ENCODE peak calls at places on chromosomes 2 and 18, in four cellular contexts. D, Z, C and B are unnamed samples.
A peak's percentile ranks its signal among the peaks of the same experiment; 100 is the strongest.

GRCh38 chr2:33081691-33082090 is 134.9 kb downstream of the LTBP1 start:
- DNase-seq in D (no peak), Z (no peak), C (no peak), B (no peak)

GRCh38 chr2:99626158-99626557 is 136.3 kb upstream of the REV1 start:
- DNase-seq in D (no peak), Z (no peak), C (no peak), B (no peak)

GRCh38 chr18:23992119-23992940 is 22.2 kb upstream of the TTC39C start:
- DNase-seq in D (peak; percentile 87), Z (no peak), C (peak; percentile 41), B (no peak)

GRCh38 chr2:64888591-64889309 is 100.4 kb upstream of the SLC1A4 start:
- DNase-seq in D (no peak), Z (peak; percentile 70), C (no peak), B (peak; percentile 61)

GRCh38 chr2:3491716-3492474 is 27.4 kb downstream of the ADI1 start:
- DNase-seq in D (no peak), Z (no peak), C (no peak), B (no peak)

GRCh38 chr2:55843096-55843991 is 80.2 kb downstream of the EFEMP1 start:
- DNase-seq in D (no peak), Z (peak; percentile 96), C (no peak), B (peak; percentile 99)

GRCh38 chr2:28082131-28082530 is 191.6 kb downstream of the BABAM2 start:
- DNase-seq in D (no peak), Z (peak; percentile 85), C (no peak), B (peak; percentile 39)

GRCh38 chr2:39121523-39122063 is 742 bp upstream of the SOS1 start:
- DNase-seq in D (no peak), Z (no peak), C (no peak), B (no peak)

GRCh38 chr2:121890041-121890440 is 134.6 kb downstream of the TSN start:
- DNase-seq in D (no peak), Z (no peak), C (no peak), B (no peak)

GRCh38 chr2:210112871-210113270 is 58.3 kb downstream of the KANSL1L start:
- DNase-seq in D (no peak), Z (no peak), C (no peak), B (no peak)

GRCh38 chr2:58065248-58065647 is 18.6 kb downstream of the VRK2 start:
- DNase-seq in D (no peak), Z (no peak), C (no peak), B (no peak)

GRCh38 chr2:25982273-25982967 is at the start of gene KIF3C:
- DNase-seq in D (peak; percentile 74), Z (peak; percentile 68), C (peak; percentile 66), B (peak; percentile 71)

GRCh38 chr2:240648650-240649275 is 23.5 kb downstream of the GPR35 start:
- DNase-seq in D (no peak), Z (no peak), C (no peak), B (no peak)

GRCh38 chr18:3037423-3037915 is 24.5 kb upstream of the LPIN2 start:
- DNase-seq in D (no peak), Z (peak; percentile 90), C (peak; percentile 30), B (peak; percentile 94)

GRCh38 chr2:24559714-24560113 is 68.7 kb downstream of the NCOA1 start:
- DNase-seq in D (no peak), Z (peak; percentile 51), C (no peak), B (peak; percentile 62)

GRCh38 chr2:29124504-29124903 is 9.3 kb downstream of the CLIP4 start:
- DNase-seq in D (no peak), Z (no peak), C (no peak), B (no peak)

GRCh38 chr2:20425371-20425881 is 21.4 kb upstream of the RHOB start:
- DNase-seq in D (no peak), Z (peak; percentile 3), C (no peak), B (peak; percentile 77)

GRCh38 chr2:25784408-25784807 is 93.9 kb downstream of the ASXL2 start:
- DNase-seq in D (no peak), Z (no peak), C (no peak), B (no peak)

GRCh38 chr2:8003462-8004075 is 678.3 kb upstream of the ID2 start:
- DNase-seq in D (no peak), Z (no peak), C (no peak), B (peak; percentile 73)

GRCh38 chr2:8541223-8541622 is 140.6 kb upstream of the ID2 start:
- DNase-seq in D (no peak), Z (no peak), C (no peak), B (no peak)

GRCh38 chr2:17104454-17104853 is 413.8 kb downstream of the RAD51AP2 start:
- DNase-seq in D (no peak), Z (peak; percentile 53), C (no peak), B (peak; percentile 69)

GRCh38 chr2:127096280-127096679 is 10.7 kb downstream of the BIN1 start:
- DNase-seq in D (no peak), Z (no peak), C (no peak), B (no peak)

GRCh38 chr2:221465776-221466175 is 106.3 kb downstream of the EPHA4 start:
- DNase-seq in D (no peak), Z (peak; percentile 33), C (no peak), B (no peak)

GRCh38 chr18:28183418-28184078 is 6.6 kb upstream of the CDH2 start:
- DNase-seq in D (no peak), Z (peak; percentile 54), C (no peak), B (peak; percentile 25)

GRCh38 chr18:78330761-78331160 is 648.9 kb upstream of the SALL3 start:
- DNase-seq in D (no peak), Z (peak; percentile 9), C (no peak), B (no peak)

GRCh38 chr2:151771599-151772358 is 37.5 kb upstream of the NEB start:
- DNase-seq in D (no peak), Z (peak; percentile 31), C (no peak), B (peak; percentile 51)